ENCODE peak calls at places on chromosomes 11 and 22, in six cellular contexts. X, C, V, K, M and Y are unnamed samples.

GRCh38 chr11:45881708-45882368 is 3.6 kb upstream of the MAPK8IP1 start:
- DNase-seq in C (no peak), K (no peak), V (no peak), X (no peak), M (no peak), Y (no peak)

GRCh38 chr11:15826826-15827225 is 529.5 kb downstream of the SOX6 start:
- DNase-seq in K (no peak), X (no peak), C (no peak), M (no peak), V (peak), Y (no peak)

GRCh38 chr11:67355023-67355793 is 1.9 kb upstream of the POLD4 start:
- DNase-seq in C (no peak), V (no peak), X (no peak), M (no peak), K (no peak), Y (no peak)

GRCh38 chr22:49295851-49296560 is 531.7 kb downstream of the BRD1 start:
- DNase-seq in V (no peak), X (peak), M (no peak), C (no peak), K (no peak), Y (no peak)

GRCh38 chr11:10443152-10443551 is 11.9 kb upstream of the AMPD3 start:
- DNase-seq in V (no peak), X (no peak), M (no peak), K (no peak), C (no peak), Y (no peak)

GRCh38 chr22:30878516-30879365 is 89.8 kb downstream of the MORC2 start:
- DNase-seq in V (no peak), C (no peak), X (no peak), M (peak), K (no peak), Y (no peak)

GRCh38 chr22:31075961-31076360 is 5.2 kb upstream of the SMTN start:
- DNase-seq in M (peak), K (no peak), X (no peak), V (no peak), C (no peak), Y (no peak)

GRCh38 chr22:33656808-33657628 is 263.3 kb downstream of the LARGE1 start:
- DNase-seq in K (no peak), C (no peak), V (no peak), M (no peak), X (no peak), Y (no peak)

GRCh38 chr11:61913699-61914395 is 3.5 kb downstream of the RAB3IL1 start:
- DNase-seq in X (no peak), V (no peak), K (no peak), M (no peak), C (no peak), Y (no peak)

GRCh38 chr22:36811094-36811797 is 5.6 kb downstream of the PVALB start:
- DNase-seq in C (no peak), K (no peak), X (no peak), V (no peak), M (no peak), Y (no peak)

GRCh38 chr11:35145249-35145648 is 6.3 kb downstream of the CD44 start:
- DNase-seq in V (peak), K (no peak), M (no peak), X (peak), C (peak), Y (no peak)
- H3K4me3 ChIP-seq in V (no peak), K (no peak), M (no peak), X (peak), C (peak), Y (no peak)

GRCh38 chr11:19933132-19933735 is 220.6 kb downstream of the NAV2 start:
- DNase-seq in V (no peak), K (no peak), C (no peak), X (no peak), M (no peak), Y (no peak)

GRCh38 chr11:19931768-19932369 is 219.2 kb downstream of the NAV2 start:
- DNase-seq in V (no peak), M (no peak), X (no peak), C (no peak), K (no peak), Y (no peak)

GRCh38 chr11:19929147-19929546 is 216.5 kb downstream of the NAV2 start:
- DNase-seq in V (peak), C (no peak), K (no peak), X (no peak), M (no peak), Y (no peak)

GRCh38 chr11:19929655-19930054 is 217.0 kb downstream of the NAV2 start:
- DNase-seq in X (no peak), V (peak), K (no peak), C (no peak), M (no peak), Y (no peak)

DNA sequence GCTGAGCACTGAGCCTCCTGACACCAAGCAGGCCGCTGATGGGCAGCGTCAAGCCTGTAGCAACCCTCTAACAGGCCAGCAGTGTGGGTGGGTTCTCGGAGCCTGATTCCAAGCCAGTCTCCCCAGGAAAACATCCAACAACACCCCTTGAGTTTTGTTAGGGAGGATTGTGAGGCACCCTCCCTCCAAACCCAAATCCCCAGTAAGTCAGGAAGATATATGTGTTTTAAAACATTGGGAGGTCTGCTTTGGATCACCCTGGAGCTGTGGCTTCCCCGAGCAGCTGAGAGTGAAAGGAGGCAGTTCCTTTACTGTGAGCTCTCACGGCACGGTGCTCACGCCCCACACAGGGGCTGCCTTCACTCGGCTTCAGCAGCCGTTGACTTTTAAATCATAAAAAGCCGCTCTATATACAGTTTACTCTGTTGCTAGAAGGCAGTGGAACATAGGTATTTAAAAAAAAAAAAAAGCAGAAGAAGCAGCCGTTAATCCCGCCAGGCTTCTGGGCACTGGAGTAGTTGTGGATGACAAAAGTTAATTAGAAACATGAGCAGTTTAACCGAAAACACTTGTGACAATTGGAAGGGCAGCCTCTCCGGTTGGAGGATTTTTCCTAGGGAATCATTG is 218.6 kb downstream of the NAV2 start:
- DNase-seq in K (no peak), M (no peak), C (no peak), X (no peak), V (no peak), Y (no peak)
- H3K4me3 ChIP-seq in K (no peak), M (no peak), C (no peak), X (no peak), V (no peak), Y (peak)

DNA sequence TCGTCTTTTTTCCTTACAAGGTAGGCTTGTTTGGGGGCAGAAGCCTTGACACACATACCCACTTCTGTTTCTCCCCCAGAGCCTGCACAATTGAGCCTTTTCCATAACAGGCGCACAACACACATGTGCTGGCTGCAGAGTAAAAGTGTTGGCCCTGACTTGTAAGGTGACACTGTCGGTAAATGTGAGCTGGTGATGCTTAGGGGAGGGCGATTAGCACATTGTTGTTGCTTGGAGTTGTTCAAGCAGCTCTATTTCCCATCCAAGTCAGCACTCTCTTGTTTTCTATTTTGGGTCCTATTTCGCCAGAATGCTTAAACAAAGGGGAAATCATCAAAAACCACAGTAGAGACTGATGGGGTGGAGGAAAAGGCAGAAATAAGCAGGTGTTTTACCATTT is 51.9 kb upstream of the PTPRJ start:
- DNase-seq in V (no peak), M (peak), X (no peak), K (no peak), C (no peak), Y (no peak)
- H3K4me3 ChIP-seq in V (no peak), M (no peak), X (no peak), K (no peak), C (no peak), Y (no peak)

DNA sequence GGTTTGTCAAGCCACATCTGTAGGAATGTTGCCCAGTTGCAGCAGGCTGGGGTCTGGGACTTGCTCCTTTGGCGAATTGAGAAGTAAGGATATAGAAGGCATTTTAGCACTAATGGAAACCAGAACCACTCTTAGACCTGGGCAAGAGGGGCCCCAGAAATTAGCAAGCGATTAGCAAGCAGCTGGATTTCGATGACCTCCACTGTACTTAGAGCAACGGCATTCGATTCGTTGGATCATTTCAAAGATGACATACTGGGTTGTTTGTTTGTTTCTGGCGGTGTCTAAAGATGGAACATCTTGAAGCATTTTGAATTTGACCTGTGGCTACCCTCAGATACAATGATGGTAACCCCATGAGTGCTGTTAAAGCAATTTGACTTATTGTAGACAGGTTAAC is 1.2 kb upstream of the CDPF1 start:
- DNase-seq in X (no peak), C (no peak), K (no peak), M (no peak), V (no peak), Y (no peak)
- H3K4me3 ChIP-seq in X (peak), C (peak), K (no peak), M (peak), V (peak), Y (peak)